ENCODE peak calls at places on chromosome 10, in ten cellular contexts. H is B cell; Z is mesendoderm; Q is NCI-H460; W is stimulated activated CD8-positive, alpha-beta memory T cell treated with anti-CD3 and anti-CD28 coated beads, Interleukin-7, amount 100 ng/mL, for 24 hours; N is GM04504; R is T-helper 2 cell; J is HCEC 1CT; B is hippocampal formation; X is stomach. U is an unnamed sample.

GRCh38 chr10:90133606-90134005 is 432.2 kb downstream of the KIF20B start:
- DNase-seq in H (no peak), Z (no peak), Q (no peak), W (no peak), N (no peak), R (no peak), J (no peak), B (no peak), X (no peak), U (no peak)

GRCh38 chr10:90579602-90580242 is 278.1 kb downstream of the HTR7 start:
- DNase-seq in H (no peak), Z (peak; percentile 82), Q (no peak), W (no peak), N (no peak), R (no peak), J (peak; percentile 60), B (no peak), X (no peak), U (no peak)

GRCh38 chr10:101140084-101140949 is 9.2 kb downstream of the TLX1 start:
- DNase-seq in H (no peak), Z (no peak), Q (no peak), W (no peak), N (no peak), R (no peak), J (no peak), B (no peak), X (no peak), U (no peak)

GRCh38 chr10:57880441-57881301 is 387.0 kb downstream of the IPMK start:
- DNase-seq in H (no peak), Z (no peak), Q (no peak), W (no peak), N (no peak), R (no peak), J (no peak), B (no peak), X (no peak), U (no peak)

GRCh38 chr10:111089293-111089692 is 12.5 kb downstream of the ADRA2A start:
- DNase-seq in H (peak; percentile 20), Z (no peak), Q (no peak), W (no peak), N (no peak), R (no peak), J (no peak), B (no peak), X (no peak), U (no peak)

GRCh38 chr10:49474901-49475300 is 64.0 kb downstream of the ERCC6 start:
- DNase-seq in H (no peak), Z (no peak), Q (no peak), W (no peak), N (no peak), R (no peak), J (peak; percentile 67), B (no peak), X (no peak), U (no peak)

GRCh38 chr10:10589540-10589939 is 428.1 kb upstream of the CELF2 start:
- DNase-seq in H (no peak), Z (peak; percentile 16), Q (peak; percentile 18), W (no peak), N (peak; percentile 43), R (peak; percentile 6), J (peak; percentile 90), B (no peak), X (no peak), U (peak; percentile 53)

GRCh38 chr10:90751107-90751997 is 106.5 kb downstream of the HTR7 start:
- DNase-seq in H (peak; percentile 59), Z (peak; percentile 82), Q (peak; percentile 54), W (peak; percentile 28), N (peak; percentile 15), R (peak; percentile 30), J (peak; percentile 12), B (no peak), X (no peak), U (peak; percentile 46)

U was measured in AG08395.